ENCODE peak calls at places on chromosomes 4 and X, in ten cellular contexts. K is fibroblast of lung; W is AG10803; I is NCI-H2081; H is NCI-H446; O is stimulated activated CD8-positive, alpha-beta memory T cell treated with anti-CD3 and anti-CD28 coated beads, Interleukin-15, amount 100 ng/mL, for 48 hours; X is HEK293T; Q is activated CD4-positive, alpha-beta T cell treated with anti-CD3 and anti-CD28 coated beads, Interleukin-2, amount 50 U/mL, for 24 hours; Z is activated gamma-delta T cell treated with anti-CD3 and anti-CD28 coated beads, Interleukin-2, amount 50 U/mL, for 16 hours; C is fibroblast of pulmonary artery. D is an unnamed sample.

GRCh38 chr4:21512351-21512750 is 436.2 kb downstream of the KCNIP4 start:
- DNase-seq in Z (no peak), O (no peak), Q (no peak), X (peak), W (peak), C (peak), I (peak), K (peak), H (no peak), D (peak)

GRCh38 chr4:127007336-127007735 is 625.4 kb upstream of the INTU start:
- DNase-seq in W (no peak), Z (no peak), I (no peak), K (peak), Q (no peak), O (no peak), H (no peak), X (no peak), C (no peak), D (no peak)

GRCh38 chrX:31139966-31140365 is 68.1 kb upstream of the FTHL17 start:
- DNase-seq in W (no peak), K (no peak), C (no peak), I (no peak), Z (no peak), Q (no peak), X (no peak), O (no peak), H (no peak), D (no peak)

GRCh38 chrX:30702736-30703135 is 49.5 kb downstream of the GK start:
- DNase-seq in Q (no peak), Z (no peak), H (no peak), C (peak), I (no peak), X (no peak), O (no peak), K (peak), W (peak), D (no peak)

GRCh38 chr4:186105721-186106335 is 1.3 kb downstream of the FAM149A start:
- DNase-seq in I (peak), X (peak), K (peak), C (peak), Z (no peak), W (no peak), H (no peak), O (no peak), Q (no peak), D (peak)

GRCh38 chr4:1604181-1604705 is 79.9 kb downstream of the FAM53A start:
- DNase-seq in Q (no peak), K (no peak), O (no peak), H (no peak), X (no peak), I (no peak), Z (no peak), C (no peak), W (no peak), D (no peak)

GRCh38 chr4:182143822-182144620 is 99.2 kb upstream of the TENM3 start:
- DNase-seq in H (no peak), W (peak), I (peak), Z (no peak), X (peak), C (peak), K (peak), O (no peak), Q (no peak), D (peak)

GRCh38 chrX:46649421-46650260 is 76.1 kb downstream of the CHST7 start:
- DNase-seq in Q (no peak), O (no peak), C (peak), Z (no peak), W (peak), I (peak), X (no peak), K (peak), H (no peak), D (no peak)

GRCh38 chr4:77834403-77834802 is 15.2 kb upstream of the CNOT6L start:
- DNase-seq in Z (no peak), H (no peak), W (no peak), Q (no peak), K (no peak), X (no peak), C (no peak), O (no peak), I (no peak), D (no peak)

GRCh38 chr4:183876268-183876934 is 28.7 kb upstream of the STOX2 start:
- DNase-seq in H (peak), W (peak), I (peak), Q (no peak), K (peak), O (no peak), Z (no peak), X (peak), C (peak), D (peak)

GRCh38 chr4:25448379-25449109 is 71.5 kb downstream of the ANAPC4 start:
- DNase-seq in Z (no peak), I (no peak), Q (no peak), O (no peak), K (no peak), X (no peak), H (no peak), C (peak), W (peak), D (no peak)

GRCh38 chrX:115632455-115632854 is 71.5 kb downstream of the PLS3 start:
- DNase-seq in H (no peak), I (no peak), Z (no peak), W (no peak), O (no peak), X (no peak), Q (no peak), K (no peak), C (no peak), D (no peak)

GRCh38 chr4:98232202-98232601 is 29.0 kb upstream of the RAP1GDS1 start:
- DNase-seq in X (no peak), W (peak), Z (no peak), H (no peak), Q (no peak), K (peak), O (no peak), I (no peak), C (peak), D (no peak)

GRCh38 chr4:123102897-123103489 is 180.6 kb upstream of the NUDT6 start:
- DNase-seq in I (peak), K (peak), X (peak), Q (no peak), H (peak), W (peak), C (peak), Z (no peak), O (no peak), D (no peak)

GRCh38 chrX:2462780-2463179 is 38.0 kb downstream of the DHRSX start:
- DNase-seq in Q (no peak), C (peak), W (no peak), Z (no peak), H (no peak), X (no peak), I (no peak), O (no peak), K (no peak), D (no peak)

GRCh38 chrX:40091691-40092421 is 5.9 kb downstream of the BCOR start:
- DNase-seq in K (no peak), W (no peak), H (no peak), X (no peak), O (no peak), Z (no peak), I (no peak), C (no peak), Q (no peak), D (no peak)

GRCh38 chr4:88803600-88804096 is 106.0 kb upstream of the NAP1L5 start:
- DNase-seq in Q (no peak), O (no peak), C (peak), H (no peak), K (peak), Z (no peak), X (no peak), I (no peak), W (peak), D (peak)

GRCh38 chr4:152535236-152535902 is 523 bp downstream of the FBXW7 start:
- DNase-seq in W (no peak), X (peak), C (no peak), K (no peak), Z (peak), H (no peak), Q (no peak), O (no peak), I (no peak), D (no peak)

GRCh38 chrX:110286126-110286525 is 31.8 kb downstream of the AMMECR1 start:
- DNase-seq in H (no peak), X (no peak), K (peak), W (peak), I (no peak), C (peak), Q (no peak), O (no peak), Z (no peak), D (no peak)

GRCh38 chr4:94325835-94326234 is 16.8 kb downstream of the HPGDS start:
- DNase-seq in I (no peak), Q (no peak), H (no peak), Z (no peak), O (no peak), C (no peak), X (no peak), K (no peak), W (no peak), D (no peak)

GRCh38 chrX:103789004-103789403 is 12.4 kb downstream of the PLP1 start:
- DNase-seq in W (no peak), C (no peak), O (no peak), X (no peak), Q (no peak), H (no peak), I (no peak), K (no peak), Z (no peak), D (no peak)

GRCh38 chr4:41990029-41990382 is 324 bp upstream of the SLC30A9 start:
- DNase-seq in O (no peak), W (peak), Q (no peak), C (no peak), K (no peak), I (no peak), Z (no peak), H (no peak), X (no peak), D (no peak)

GRCh38 chrX:154437971-154438893 is 1.3 kb downstream of the GDI1 start:
- DNase-seq in X (no peak), W (no peak), Q (no peak), C (no peak), O (no peak), I (no peak), H (no peak), Z (no peak), K (no peak), D (no peak)

GRCh38 chr4:127732623-127733199 is 2.5 kb downstream of the SLC25A31 start:
- DNase-seq in H (peak), O (no peak), Z (no peak), K (peak), X (peak), I (peak), C (peak), W (peak), Q (no peak), D (no peak)

GRCh38 chrX:74251006-74251930 is 52.7 kb upstream of the ZCCHC13 start:
- DNase-seq in C (peak), O (no peak), Z (no peak), K (peak), Q (no peak), X (no peak), I (no peak), W (peak), H (no peak), D (no peak)

GRCh38 chrX:125205084-125205917 is 114.4 kb upstream of the TEX13C start:
- DNase-seq in Q (no peak), W (peak), I (peak), O (no peak), C (no peak), Z (no peak), X (peak), H (peak), K (peak), D (no peak)

GRCh38 chr4:34181891-34182290 is 2062.4 kb downstream of the ARAP2 start:
- DNase-seq in H (no peak), C (peak), X (no peak), Q (no peak), K (peak), W (peak), Z (no peak), O (no peak), I (no peak), D (no peak)

D was measured in DMS79.